ENCODE peak calls at places on chromosomes 13 and 19, in four cellular contexts. H is Peyer's patch, L is breast epithelium, V is heart left ventricle. S is an unnamed sample.

GRCh38 chr13:66888698-66889097 is 341.4 kb downstream of the PCDH9 start:
- DNase-seq in H (no peak), L (no peak), V (no peak), S (no peak)

GRCh38 chr13:44810067-44810840 is 179.0 kb downstream of the NUFIP1 start:
- DNase-seq in H (no peak), L (no peak), V (peak), S (no peak)

GRCh38 chr19:3186377-3186688 is 603 bp downstream of the NCLN start:
- DNase-seq in H (no peak), L (no peak), V (no peak), S (no peak)

GRCh38 chr13:23856008-23856750 is 33.0 kb downstream of the MIPEP start:
- DNase-seq in H (no peak), L (no peak), V (no peak), S (no peak)

GRCh38 chr19:17576758-17577532 is 21.5 kb downstream of the COLGALT1 start:
- DNase-seq in H (no peak), L (peak), V (no peak), S (peak)

GRCh38 chr19:40740747-40741146 is 9.5 kb downstream of the ACTMAP start:
- DNase-seq in H (no peak), L (no peak), V (peak), S (peak)

GRCh38 chr13:99176309-99177276 is 24.1 kb upstream of the UBAC2 start:
- DNase-seq in H (peak), L (peak), V (peak), S (peak)

GRCh38 chr13:99063952-99064351 is 86.1 kb upstream of the DOCK9 start:
- DNase-seq in H (no peak), L (no peak), V (no peak), S (no peak)

GRCh38 chr19:5682293-5682592 is 1.4 kb downstream of the HSD11B1L start:
- DNase-seq in H (no peak), L (no peak), V (no peak), S (no peak)

GRCh38 chr13:114043421-114044053 is 69.7 kb upstream of the C13orf46 start:
- DNase-seq in H (peak), L (no peak), V (peak), S (peak)

GRCh38 chr13:50572129-50572528 is 271.4 kb downstream of the DLEU7 start:
- DNase-seq in H (no peak), L (no peak), V (no peak), S (no peak)

GRCh38 chr19:49678970-49679831 is 2.1 kb downstream of the PRMT1 start:
- DNase-seq in H (no peak), L (no peak), V (peak), S (peak)

GRCh38 chr13:96780105-96780504 is 214.2 kb downstream of the OXGR1 start:
- DNase-seq in H (no peak), L (no peak), V (no peak), S (no peak)

GRCh38 chr19:49150106-49150943 is 4.9 kb downstream of the HRC start:
- DNase-seq in H (peak), L (peak), V (peak), S (peak)

GRCh38 chr19:29593869-29594268 is 12.2 kb upstream of the POP4 start:
- DNase-seq in H (no peak), L (no peak), V (no peak), S (no peak)

GRCh38 chr19:10392120-10392519 is 11.2 kb downstream of the CDC37 start:
- DNase-seq in H (no peak), L (no peak), V (no peak), S (no peak)

GRCh38 chr19:5338661-5339469 is 1.7 kb downstream of the PTPRS start:
- DNase-seq in H (no peak), L (no peak), V (no peak), S (no peak)

GRCh38 chr19:39160889-39161672 is 35.5 kb downstream of the PAK4 start:
- DNase-seq in H (no peak), L (peak), V (no peak), S (no peak)

GRCh38 chr13:54424344-54424743 is 1395.7 kb downstream of the OLFM4 start:
- DNase-seq in H (no peak), L (no peak), V (no peak), S (no peak)

GRCh38 chr19:19528721-19529490 is at the start of gene YJEFN3:
- DNase-seq in H (no peak), L (no peak), V (peak), S (no peak)

GRCh38 chr19:29508181-29508580 is 17.6 kb upstream of the VSTM2B start:
- DNase-seq in H (no peak), L (no peak), V (no peak), S (no peak)

GRCh38 chr19:3790941-3791340 is 4.8 kb upstream of the MATK start:
- DNase-seq in H (no peak), L (no peak), V (no peak), S (no peak)

GRCh38 chr19:29098863-29099481 is 114.0 kb downstream of the UQCRFS1 start:
- DNase-seq in H (no peak), L (no peak), V (peak), S (peak)

GRCh38 chr19:31353826-31354225 is 4.6 kb upstream of the TSHZ3 start:
- DNase-seq in H (no peak), L (no peak), V (no peak), S (no peak)

GRCh38 chr13:97113231-97114001 is 108.7 kb upstream of the MBNL2 start:
- DNase-seq in H (no peak), L (no peak), V (no peak), S (no peak)

GRCh38 chr13:44422755-44423643 is 49.4 kb downstream of the SERP2 start:
- DNase-seq in H (no peak), L (no peak), V (peak), S (no peak)

GRCh38 chr19:19211499-19212432 is at the start of gene NCAN:
- DNase-seq in H (no peak), L (no peak), V (no peak), S (no peak)

GRCh38 chr13:63167699-63168337 is 1752.2 kb upstream of the PCDH20 start:
- DNase-seq in H (no peak), L (no peak), V (no peak), S (no peak)

GRCh38 chr19:10662384-10663251 is 8.5 kb downstream of the ILF3 start:
- DNase-seq in H (no peak), L (no peak), V (no peak), S (no peak)

DNA sequence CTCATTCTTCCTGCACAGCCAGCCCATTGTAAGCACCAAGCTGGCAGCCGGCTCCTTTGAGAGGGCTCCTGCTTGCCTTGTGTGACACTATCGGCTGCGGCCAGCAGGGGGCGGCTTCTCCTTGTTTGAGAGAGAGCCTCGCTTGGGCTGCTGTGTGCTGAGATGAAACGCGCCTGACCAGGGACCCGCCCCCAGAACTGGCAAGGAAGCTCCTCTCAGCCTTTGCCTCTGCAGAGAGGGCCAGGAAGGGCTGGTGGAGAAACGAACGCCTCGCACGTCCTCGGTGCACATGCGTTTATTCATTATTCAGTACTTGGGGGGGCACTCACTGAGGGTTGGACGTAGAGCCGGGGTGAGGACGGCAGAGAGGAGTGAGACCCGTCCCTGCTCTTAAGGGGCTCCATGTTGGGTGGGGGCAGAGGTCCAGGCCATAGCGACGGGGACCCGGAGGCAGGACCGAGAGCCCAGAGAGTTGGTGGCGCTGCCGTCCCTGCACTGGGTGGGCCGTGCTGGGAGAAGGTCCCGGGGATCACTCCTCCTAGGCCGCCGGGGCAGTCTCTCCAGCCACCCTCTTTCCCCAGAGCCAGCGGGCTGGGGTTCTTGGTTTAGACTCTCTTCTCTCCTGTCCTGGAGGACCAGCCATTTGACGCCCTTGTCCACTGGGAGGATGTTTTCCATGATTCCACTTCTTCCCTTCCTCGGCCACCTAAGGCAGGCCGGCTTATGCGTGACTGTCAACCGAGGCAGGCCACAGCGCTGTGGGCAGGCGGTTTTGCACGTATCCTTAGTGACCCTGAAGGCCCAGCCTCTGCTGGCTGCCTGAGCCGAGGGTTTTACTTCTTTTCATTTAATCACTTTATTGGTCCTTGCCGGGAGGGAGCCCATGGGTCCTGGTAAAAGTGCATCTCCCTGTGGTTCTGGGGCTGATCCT is 174.5 kb downstream of the KATNAL1 start:
- DNase-seq in H (peak), L (peak), V (peak), S (peak)
- TF ChIP-seq POLR2A in H (no peak), L (no peak), V (no peak), S (no peak)

GRCh38 chr19:45340232-45340898 is at the start of gene KLC3:
- DNase-seq in H (no peak), L (no peak), V (no peak), S (no peak)
- TF ChIP-seq POLR2A in H (no peak), L (no peak), V (no peak), S (no peak)

GRCh38 chr19:1863308-1863637 is at the start of gene KLF16:
- DNase-seq in H (no peak), L (no peak), V (no peak), S (no peak)
- TF ChIP-seq POLR2A in H (peak), L (no peak), V (no peak), S (peak)

DNA sequence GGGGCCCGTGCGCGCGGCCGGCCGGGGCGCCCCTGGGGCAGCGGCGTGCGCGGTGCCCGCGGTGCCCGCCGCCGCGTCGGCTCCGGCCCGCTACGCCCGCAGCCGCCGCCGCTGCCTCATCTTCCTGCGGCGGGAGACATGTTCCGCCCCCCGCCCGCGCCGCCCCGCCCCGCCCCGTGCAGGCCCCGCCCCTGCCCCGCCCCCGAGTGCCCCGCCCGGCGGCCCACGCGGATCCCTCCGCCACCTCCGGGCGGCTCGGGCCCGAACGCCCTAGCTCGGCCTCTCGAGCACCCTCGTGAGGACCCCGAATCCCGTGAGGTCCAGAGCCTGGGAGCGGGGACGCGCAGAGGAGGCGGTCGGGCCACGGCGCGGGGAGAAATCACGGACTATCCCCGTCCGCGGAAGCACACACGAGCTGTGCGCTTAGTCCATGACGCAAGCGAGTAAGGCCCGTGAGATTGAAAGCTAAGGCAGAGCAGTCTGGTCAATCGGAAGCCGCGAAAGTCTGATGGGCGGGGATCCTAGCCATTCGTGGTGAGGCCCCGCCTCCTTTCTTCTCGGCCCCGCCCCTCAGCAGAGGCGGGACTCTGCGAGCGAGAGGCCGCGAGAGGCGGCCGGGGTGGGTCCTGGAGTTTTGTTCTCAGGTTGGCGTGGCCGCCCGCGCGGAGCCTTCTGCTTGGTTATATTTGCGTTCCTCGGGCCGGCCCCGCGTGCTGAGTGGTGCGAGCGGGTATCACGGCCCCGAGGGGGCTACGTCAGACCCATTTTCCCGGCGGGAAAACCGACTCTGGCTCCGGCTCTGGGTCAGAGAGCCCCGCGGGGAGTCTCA is at the start of gene TCF3:
- DNase-seq in H (peak), L (peak), V (peak), S (peak)
- TF ChIP-seq POLR2A in H (peak), L (no peak), V (no peak), S (peak)

S was measured in gastrocnemius medialis.